ENCODE peak calls at places on chromosomes 3 and 15, in seven cellular contexts. One of them, this sample, is unnamed. For H3K4me1, the result is how much of the 10 kb centered on the place peaks cover.

GRCh38 chr3:101950510-101950909 is 101.2 kb downstream of the NFKBIZ start:
- DNase-seq in IMR-90: peak
- DNase-seq in neural progenitor cell: no peak
- DNase-seq in uterus: no peak
- DNase-seq in fibroblast of lung: peak
- DNase-seq in stomach: no peak
- DNase-seq in cardiac muscle cell: no peak
- DNase-seq in this sample: no peak

GRCh38 chr3:44685128-44685800 is 27.2 kb upstream of the ZNF502 start:
- DNase-seq in IMR-90: peak
- DNase-seq in neural progenitor cell: peak
- DNase-seq in uterus: peak
- DNase-seq in fibroblast of lung: peak
- DNase-seq in stomach: peak
- DNase-seq in cardiac muscle cell: peak
- DNase-seq in this sample: peak

GRCh38 chr3:195240939-195241338 is 30.0 kb downstream of the XXYLT1 start:
- DNase-seq in IMR-90: no peak
- DNase-seq in neural progenitor cell: no peak
- DNase-seq in uterus: peak
- DNase-seq in fibroblast of lung: no peak
- DNase-seq in stomach: no peak
- DNase-seq in cardiac muscle cell: no peak
- DNase-seq in this sample: no peak

GRCh38 chr3:168812234-168812633 is 716.5 kb upstream of the GOLIM4 start:
- DNase-seq in IMR-90: no peak
- DNase-seq in neural progenitor cell: peak
- DNase-seq in uterus: no peak
- DNase-seq in fibroblast of lung: peak
- DNase-seq in stomach: no peak
- DNase-seq in cardiac muscle cell: no peak
- DNase-seq in this sample: no peak

GRCh38 chr3:127747751-127748521 is 74.4 kb downstream of the MGLL start:
- DNase-seq in IMR-90: peak
- DNase-seq in neural progenitor cell: no peak
- DNase-seq in uterus: peak
- DNase-seq in fibroblast of lung: peak
- DNase-seq in stomach: peak
- DNase-seq in cardiac muscle cell: no peak
- DNase-seq in this sample: peak

GRCh38 chr3:64898941-64899340 is 211.1 kb upstream of the ADAMTS9 start:
- DNase-seq in IMR-90: peak
- DNase-seq in neural progenitor cell: no peak
- DNase-seq in uterus: no peak
- DNase-seq in fibroblast of lung: no peak
- DNase-seq in stomach: no peak
- DNase-seq in cardiac muscle cell: no peak
- DNase-seq in this sample: no peak

GRCh38 chr3:65953881-65954733 is 84.6 kb downstream of the MAGI1 start:
- DNase-seq in IMR-90: no peak
- DNase-seq in neural progenitor cell: no peak
- DNase-seq in uterus: no peak
- DNase-seq in fibroblast of lung: peak
- DNase-seq in stomach: peak
- DNase-seq in cardiac muscle cell: no peak
- DNase-seq in this sample: no peak

GRCh38 chr3:171351676-171352075 is 108.5 kb downstream of the TNIK start:
- DNase-seq in IMR-90: peak
- DNase-seq in neural progenitor cell: no peak
- DNase-seq in uterus: no peak
- DNase-seq in fibroblast of lung: peak
- DNase-seq in stomach: no peak
- DNase-seq in cardiac muscle cell: no peak
- DNase-seq in this sample: peak

GRCh38 chr3:197749315-197749600 is 425 bp upstream of the FYTTD1 start:
- DNase-seq in IMR-90: peak
- DNase-seq in neural progenitor cell: peak
- DNase-seq in uterus: no peak
- DNase-seq in fibroblast of lung: peak
- DNase-seq in stomach: peak
- DNase-seq in cardiac muscle cell: peak
- DNase-seq in this sample: no peak

GRCh38 chr3:59559721-59560514 is 510.1 kb upstream of the CFAP20DC start:
- DNase-seq in IMR-90: peak
- DNase-seq in neural progenitor cell: peak
- DNase-seq in uterus: no peak
- DNase-seq in fibroblast of lung: peak
- DNase-seq in stomach: no peak
- DNase-seq in cardiac muscle cell: no peak
- DNase-seq in this sample: no peak

GRCh38 chr3:134201201-134202130 is 49.2 kb downstream of the RYK start:
- DNase-seq in IMR-90: peak
- DNase-seq in neural progenitor cell: no peak
- DNase-seq in uterus: no peak
- DNase-seq in fibroblast of lung: peak
- DNase-seq in stomach: no peak
- DNase-seq in cardiac muscle cell: no peak
- DNase-seq in this sample: no peak

GRCh38 chr3:141365206-141365605 is 3.1 kb upstream of the ZBTB38 start:
- DNase-seq in IMR-90: no peak
- DNase-seq in neural progenitor cell: no peak
- DNase-seq in uterus: no peak
- DNase-seq in fibroblast of lung: no peak
- DNase-seq in stomach: no peak
- DNase-seq in cardiac muscle cell: no peak
- DNase-seq in this sample: no peak

GRCh38 chr15:98504998-98505397 is 143.3 kb upstream of the IGF1R start:
- DNase-seq in IMR-90: no peak
- DNase-seq in neural progenitor cell: no peak
- DNase-seq in uterus: no peak
- DNase-seq in fibroblast of lung: no peak
- DNase-seq in stomach: no peak
- DNase-seq in cardiac muscle cell: no peak
- DNase-seq in this sample: no peak
- H3K4me1 ChIP-seq in IMR-90: under half
- H3K4me1 ChIP-seq in neural progenitor cell: under half
- H3K4me1 ChIP-seq in uterus: under half
- H3K4me1 ChIP-seq in fibroblast of lung: under half
- H3K4me1 ChIP-seq in stomach: under half
- H3K4me1 ChIP-seq in cardiac muscle cell: under half
- H3K4me1 ChIP-seq in this sample: under half

GRCh38 chr15:91948001-91948608 is 94.6 kb downstream of the SLCO3A1 start:
- DNase-seq in IMR-90: peak
- DNase-seq in neural progenitor cell: peak
- DNase-seq in uterus: no peak
- DNase-seq in fibroblast of lung: peak
- DNase-seq in stomach: peak
- DNase-seq in cardiac muscle cell: peak
- DNase-seq in this sample: no peak
- TF ChIP-seq CTCF in IMR-90: no peak
- TF ChIP-seq CTCF in neural progenitor cell: no peak
- TF ChIP-seq CTCF in uterus: no peak
- TF ChIP-seq CTCF in fibroblast of lung: no peak
- TF ChIP-seq CTCF in stomach: no peak
- TF ChIP-seq CTCF in cardiac muscle cell: no peak
- TF ChIP-seq CTCF in this sample: no peak

DNA sequence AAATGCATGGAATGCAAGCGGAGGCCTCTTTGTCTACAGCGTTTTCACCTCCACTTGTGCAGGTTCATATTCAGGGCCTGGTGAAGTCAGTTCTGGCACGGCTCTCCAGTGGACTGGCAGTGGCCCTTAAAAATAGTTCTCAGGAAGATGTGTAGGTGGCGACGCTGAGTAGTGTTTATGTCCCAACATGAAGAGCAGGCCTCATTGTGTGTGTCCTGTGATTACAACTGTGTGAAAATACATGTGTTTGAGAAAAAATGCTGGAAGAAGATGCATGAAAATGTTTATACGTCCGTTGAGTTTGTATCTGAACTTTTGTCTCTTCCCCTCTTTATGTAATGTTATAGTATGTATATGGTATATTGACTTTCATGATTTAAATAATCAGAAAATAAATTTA is 7.2 kb downstream of the LIPC start:
- DNase-seq in IMR-90: peak
- DNase-seq in neural progenitor cell: peak
- DNase-seq in uterus: no peak
- DNase-seq in fibroblast of lung: peak
- DNase-seq in stomach: no peak
- DNase-seq in cardiac muscle cell: peak
- DNase-seq in this sample: no peak
- H3K27ac ChIP-seq in IMR-90: no peak
- H3K27ac ChIP-seq in neural progenitor cell: no peak
- H3K27ac ChIP-seq in uterus: no peak
- H3K27ac ChIP-seq in fibroblast of lung: no peak
- H3K27ac ChIP-seq in stomach: peak
- H3K27ac ChIP-seq in cardiac muscle cell: no peak
- H3K27ac ChIP-seq in this sample: no peak

DNA sequence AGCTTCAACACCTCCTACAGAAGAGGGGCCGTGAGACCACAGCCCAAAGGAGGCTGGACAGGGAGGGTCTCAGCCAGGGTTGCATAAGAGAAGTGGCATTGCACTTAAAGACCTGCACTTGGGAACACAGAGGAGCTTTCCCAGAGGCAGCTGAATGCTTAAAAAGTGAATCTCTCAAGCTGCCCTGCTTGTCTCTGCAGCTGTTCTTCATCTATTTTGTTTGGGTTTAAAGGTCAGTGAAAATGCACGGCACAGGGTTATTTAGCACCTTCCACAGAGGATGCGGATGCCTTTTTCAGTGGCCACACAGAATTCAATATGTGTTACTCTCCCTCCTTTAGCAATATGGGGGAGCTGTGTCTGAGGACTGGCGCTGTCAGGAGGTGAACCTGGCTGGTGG is 22.8 kb upstream of the CTNNB1 start:
- DNase-seq in IMR-90: no peak
- DNase-seq in neural progenitor cell: no peak
- DNase-seq in uterus: no peak
- DNase-seq in fibroblast of lung: no peak
- DNase-seq in stomach: no peak
- DNase-seq in cardiac muscle cell: peak
- DNase-seq in this sample: no peak
- H3K4me1 ChIP-seq in IMR-90: under half
- H3K4me1 ChIP-seq in neural progenitor cell: under half
- H3K4me1 ChIP-seq in uterus: under half
- H3K4me1 ChIP-seq in fibroblast of lung: under half
- H3K4me1 ChIP-seq in stomach: under half
- H3K4me1 ChIP-seq in cardiac muscle cell: under half
- H3K4me1 ChIP-seq in this sample: under half

GRCh38 chr15:47717036-47717611 is at the start of gene SEMA6D:
- DNase-seq in IMR-90: peak
- DNase-seq in neural progenitor cell: peak
- DNase-seq in uterus: peak
- DNase-seq in fibroblast of lung: peak
- DNase-seq in stomach: peak
- DNase-seq in cardiac muscle cell: peak
- DNase-seq in this sample: peak
- TF ChIP-seq CTCF in IMR-90: peak
- TF ChIP-seq CTCF in neural progenitor cell: peak
- TF ChIP-seq CTCF in uterus: peak
- TF ChIP-seq CTCF in fibroblast of lung: peak
- TF ChIP-seq CTCF in stomach: peak
- TF ChIP-seq CTCF in cardiac muscle cell: peak
- TF ChIP-seq CTCF in this sample: peak

DNA sequence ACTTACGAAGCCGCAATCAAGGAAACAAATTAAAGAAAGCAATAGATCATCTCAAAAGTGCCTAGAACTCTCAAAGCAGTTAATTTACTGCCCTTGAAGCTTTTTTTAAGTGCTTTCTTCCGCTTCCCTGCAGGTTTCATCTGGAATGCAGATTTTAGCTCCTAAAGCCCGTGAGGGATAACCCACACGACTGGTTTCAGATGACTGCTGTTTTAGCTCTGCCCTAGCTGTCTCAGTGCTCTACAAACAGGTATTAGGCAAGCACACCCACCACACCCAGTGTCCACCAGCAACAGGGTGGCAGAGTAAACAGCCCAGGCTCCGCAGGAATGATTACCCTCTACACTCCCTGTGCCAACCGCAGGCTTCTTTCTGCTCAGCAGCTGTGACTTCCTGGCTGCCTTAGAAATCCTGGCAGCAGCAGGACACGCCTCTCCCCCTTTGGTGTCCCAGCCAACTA is 126.0 kb downstream of the FMN1 start:
- DNase-seq in IMR-90: no peak
- DNase-seq in neural progenitor cell: peak
- DNase-seq in uterus: no peak
- DNase-seq in fibroblast of lung: peak
- DNase-seq in stomach: peak
- DNase-seq in cardiac muscle cell: no peak
- DNase-seq in this sample: peak
- H3K27ac ChIP-seq in IMR-90: peak
- H3K27ac ChIP-seq in neural progenitor cell: no peak
- H3K27ac ChIP-seq in uterus: no peak
- H3K27ac ChIP-seq in fibroblast of lung: no peak
- H3K27ac ChIP-seq in stomach: peak
- H3K27ac ChIP-seq in cardiac muscle cell: no peak
- H3K27ac ChIP-seq in this sample: peak

DNA sequence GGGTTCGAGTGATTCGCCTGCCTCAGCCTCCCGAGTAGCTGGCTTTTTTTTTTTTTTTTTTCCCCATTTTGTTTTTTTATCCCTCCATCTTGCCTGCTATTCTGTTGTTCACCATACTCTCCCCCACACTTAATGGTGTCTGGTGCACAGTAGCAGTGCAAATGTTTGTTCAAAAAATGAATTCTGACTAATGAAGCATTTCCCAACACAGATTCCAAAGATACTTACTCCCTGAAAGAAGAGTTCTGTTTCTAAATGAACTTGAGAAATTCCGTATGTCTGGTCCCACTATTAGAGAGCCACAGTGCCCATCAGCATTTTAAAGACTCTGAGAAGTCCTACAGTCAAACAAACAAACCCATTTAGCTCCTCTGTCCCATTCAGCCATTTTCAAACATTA is 9.5 kb downstream of the EDEM1 start:
- DNase-seq in IMR-90: peak
- DNase-seq in neural progenitor cell: no peak
- DNase-seq in uterus: no peak
- DNase-seq in fibroblast of lung: peak
- DNase-seq in stomach: no peak
- DNase-seq in cardiac muscle cell: no peak
- DNase-seq in this sample: no peak
- H3K4me1 ChIP-seq in IMR-90: under half
- H3K4me1 ChIP-seq in neural progenitor cell: under half
- H3K4me1 ChIP-seq in uterus: under half
- H3K4me1 ChIP-seq in fibroblast of lung: under half
- H3K4me1 ChIP-seq in stomach: half or more
- H3K4me1 ChIP-seq in cardiac muscle cell: under half
- H3K4me1 ChIP-seq in this sample: under half

GRCh38 chr3:53823026-53823955 is 22.9 kb downstream of the CHDH start:
- DNase-seq in IMR-90: no peak
- DNase-seq in neural progenitor cell: no peak
- DNase-seq in uterus: no peak
- DNase-seq in fibroblast of lung: no peak
- DNase-seq in stomach: peak
- DNase-seq in cardiac muscle cell: no peak
- DNase-seq in this sample: no peak
- TF ChIP-seq CTCF in IMR-90: no peak
- TF ChIP-seq CTCF in neural progenitor cell: peak
- TF ChIP-seq CTCF in uterus: no peak
- TF ChIP-seq CTCF in fibroblast of lung: no peak
- TF ChIP-seq CTCF in stomach: no peak
- TF ChIP-seq CTCF in cardiac muscle cell: no peak
- TF ChIP-seq CTCF in this sample: no peak

DNA sequence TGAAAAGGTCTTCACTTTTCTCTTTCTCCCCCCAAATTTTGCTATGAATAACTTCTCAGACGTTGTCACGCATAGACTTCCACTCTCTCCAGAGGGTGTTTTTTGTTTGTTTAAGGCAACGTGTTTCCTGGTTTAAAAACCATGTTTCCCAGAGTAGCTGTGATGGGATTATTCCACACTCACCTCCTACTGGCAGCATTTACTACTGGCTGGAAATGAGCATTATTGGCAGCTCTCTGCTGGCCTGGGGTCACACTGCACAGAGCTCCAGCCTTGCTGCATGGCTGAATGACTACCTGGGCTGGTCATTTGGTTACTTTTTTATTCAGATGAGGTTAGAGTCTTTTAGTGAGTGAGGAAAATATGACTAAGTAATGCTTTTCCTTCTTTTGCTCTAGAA is 65.2 kb downstream of the RARB start:
- DNase-seq in IMR-90: no peak
- DNase-seq in neural progenitor cell: no peak
- DNase-seq in uterus: no peak
- DNase-seq in fibroblast of lung: peak
- DNase-seq in stomach: no peak
- DNase-seq in cardiac muscle cell: no peak
- DNase-seq in this sample: no peak
- H3K27ac ChIP-seq in IMR-90: no peak
- H3K27ac ChIP-seq in neural progenitor cell: no peak
- H3K27ac ChIP-seq in uterus: no peak
- H3K27ac ChIP-seq in fibroblast of lung: peak
- H3K27ac ChIP-seq in stomach: no peak
- H3K27ac ChIP-seq in cardiac muscle cell: no peak
- H3K27ac ChIP-seq in this sample: no peak

This sample was measured in psoas muscle.